ENCODE peak calls at places on chromosomes 7 and 10, in six cellular contexts. Y is cardiac muscle cell, N is A549, X is MM.1S, W is GM23248, K is left ventricle myocardium inferior. I is an unnamed sample.
A peak's percentile ranks its signal among the peaks of the same experiment; 100 is the strongest.

GRCh38 chr7:117084286-117084685 is 131.0 kb downstream of the ST7 start:
- DNase-seq in Y (no peak), N (no peak), X (no peak), W (no peak), K (no peak), I (no peak)

GRCh38 chr7:117682681-117683385 is 190.4 kb downstream of the CTTNBP2 start:
- DNase-seq in Y (peak; percentile 31), N (peak; percentile 86), X (no peak), W (peak; percentile 2), K (no peak), I (no peak)

GRCh38 chr7:3106353-3106752 is 62.7 kb upstream of the CARD11 start:
- DNase-seq in Y (no peak), N (no peak), X (no peak), W (no peak), K (no peak), I (no peak)

GRCh38 chr10:22682237-22683192 is 31.9 kb downstream of the PIP4K2A start:
- DNase-seq in Y (peak; percentile 72), N (peak; percentile 53), X (peak; percentile 83), W (peak; percentile 62), K (no peak), I (no peak)

GRCh38 chr10:88831709-88832108 is 19.9 kb downstream of the ANKRD22 start:
- DNase-seq in Y (no peak), N (no peak), X (no peak), W (no peak), K (no peak), I (no peak)

GRCh38 chr10:48913674-48914073 is 26.0 kb downstream of the LRRC18 start:
- DNase-seq in Y (no peak), N (no peak), X (no peak), W (no peak), K (no peak), I (no peak)

GRCh38 chr10:61942997-61943457 is 41.5 kb downstream of the ARID5B start:
- DNase-seq in Y (peak; percentile 81), N (no peak), X (no peak), W (peak; percentile 62), K (no peak), I (no peak)

GRCh38 chr7:128962837-128963236 is 25.1 kb downstream of the IRF5 start:
- DNase-seq in Y (no peak), N (no peak), X (no peak), W (no peak), K (no peak), I (no peak)

GRCh38 chr10:34075269-34075926 is 739.7 kb downstream of the PARD3 start:
- DNase-seq in Y (no peak), N (no peak), X (no peak), W (no peak), K (peak; percentile 34), I (no peak)

GRCh38 chr7:151566897-151567320 is 47.2 kb upstream of the RHEB start:
- DNase-seq in Y (peak; percentile 78), N (no peak), X (no peak), W (peak; percentile 92), K (no peak), I (no peak)

GRCh38 chr10:113957013-113957412 is 86.7 kb upstream of the ADRB1 start:
- DNase-seq in Y (peak; percentile 84), N (peak; percentile 26), X (no peak), W (peak; percentile 66), K (no peak), I (no peak)

GRCh38 chr10:117130862-117131389 is 7.1 kb downstream of the VAX1 start:
- DNase-seq in Y (no peak), N (no peak), X (no peak), W (no peak), K (no peak), I (no peak)
- H3K4me3 ChIP-seq in Y (no peak overlapping the region), N (no peak overlapping the region), X (no peak overlapping the region), W (no peak overlapping the region), K (peak overlapping the region; percentile 44), I (no peak overlapping the region)

DNA sequence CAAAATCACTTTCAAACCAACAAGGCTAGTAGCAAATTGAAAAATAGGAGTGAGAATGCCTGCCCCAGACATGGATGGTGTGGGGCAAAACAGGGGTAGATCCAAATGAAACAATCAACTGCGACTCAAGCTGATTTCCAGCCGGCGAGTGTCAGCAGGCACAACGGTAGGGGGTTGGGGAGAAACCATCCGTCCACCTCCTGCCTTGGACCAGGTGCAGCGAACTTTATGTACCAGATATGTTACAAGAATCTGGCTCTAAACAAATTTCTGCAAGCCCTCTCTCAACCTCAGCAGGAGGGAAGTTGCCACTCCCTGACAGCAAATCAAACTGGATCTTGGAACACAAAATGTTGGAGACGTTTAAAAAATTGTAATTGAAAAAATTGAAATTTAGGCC is 45.2 kb downstream of the PYROXD2 start:
- DNase-seq in Y (no peak), N (no peak), X (no peak), W (no peak), K (no peak), I (no peak)
- H3K4me1 ChIP-seq in Y (peaks cover 38% of the 10 kb centered on the region), N (peaks cover 6% of the 10 kb centered on the region), X (no peaks in the 10 kb centered on the region), W (peaks cover 11% of the 10 kb centered on the region), K (peaks cover 29% of the 10 kb centered on the region), I (peaks cover 19% of the 10 kb centered on the region)

DNA sequence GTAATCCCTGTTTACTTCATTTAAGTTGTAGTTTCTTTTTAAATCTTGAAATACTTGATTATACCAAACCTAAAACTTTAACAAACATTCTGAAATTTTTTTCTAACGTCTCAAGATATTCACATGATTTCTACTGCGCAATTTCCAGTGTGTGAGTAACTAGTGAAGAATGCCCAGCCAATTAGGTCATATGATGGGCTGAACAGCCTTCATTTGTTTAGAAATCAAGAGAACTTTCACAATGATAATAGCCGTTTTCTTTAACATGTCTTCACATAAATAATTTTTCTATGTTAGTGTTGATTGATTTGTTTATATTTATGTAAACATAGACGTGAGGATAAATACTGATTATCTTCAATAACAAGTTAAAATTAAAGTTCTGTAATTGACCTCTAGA is 21.8 kb downstream of the STAM start:
- DNase-seq in Y (peak; percentile 95), N (peak; percentile 61), X (no peak), W (peak; percentile 94), K (no peak), I (no peak)
- H3K27ac ChIP-seq in Y (no peak overlapping the region), N (peak overlapping the region; percentile 71), X (no peak overlapping the region), W (peak overlapping the region; percentile 94), K (peak overlapping the region; percentile 69), I (peak overlapping the region; percentile 61)

DNA sequence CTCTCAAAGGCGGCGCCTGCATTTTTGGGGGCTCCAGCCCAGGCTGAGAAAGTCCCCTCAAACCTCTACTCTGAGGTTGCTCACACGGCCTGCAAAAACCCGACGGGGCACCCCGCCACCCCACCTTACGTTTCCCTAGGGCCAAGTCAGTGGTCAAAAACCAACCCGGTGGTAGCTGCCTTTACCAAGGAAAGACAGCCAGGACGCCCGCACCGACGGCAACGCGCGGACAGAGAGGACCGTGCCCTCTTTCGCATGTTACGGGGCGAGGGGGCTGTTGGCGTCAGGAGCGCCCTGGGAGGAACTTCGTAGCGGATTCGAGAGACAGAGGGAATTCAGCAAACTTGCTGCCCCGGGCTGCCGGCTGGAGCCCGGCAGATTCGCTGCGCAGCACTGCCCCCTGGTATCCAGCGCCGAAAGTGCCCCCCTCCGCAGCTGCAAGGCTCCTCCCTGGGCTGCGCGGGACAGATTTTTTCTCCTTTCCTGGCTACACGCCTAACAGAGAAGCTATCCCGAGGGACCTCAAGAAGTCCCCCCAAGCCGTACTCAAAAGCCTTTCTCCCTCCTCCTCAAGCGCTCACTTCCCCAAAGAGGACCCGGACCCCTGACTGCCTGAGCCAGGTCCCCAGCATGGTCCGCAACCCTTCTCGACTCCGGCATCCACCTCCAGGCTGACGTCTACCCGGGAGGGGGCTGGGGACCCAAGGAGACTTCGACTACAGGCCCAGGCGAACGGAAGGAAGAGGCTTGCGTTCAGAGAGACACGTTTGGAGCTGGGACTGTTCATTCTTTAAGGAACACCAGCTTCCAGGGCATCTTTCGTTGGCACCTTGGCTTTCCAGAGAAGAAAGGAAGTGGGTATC is 27.7 kb upstream of the VAX1 start:
- DNase-seq in Y (peak; percentile 58), N (peak; percentile 71), X (no peak), W (peak; percentile 77), K (no peak), I (peak; percentile 65)
- H3K4me3 ChIP-seq in Y (no peak overlapping the region), N (peak overlapping the region; percentile 42), X (no peak overlapping the region), W (peak overlapping the region; percentile 48), K (peak overlapping the region; percentile 50), I (peak overlapping the region; percentile 45)

DNA sequence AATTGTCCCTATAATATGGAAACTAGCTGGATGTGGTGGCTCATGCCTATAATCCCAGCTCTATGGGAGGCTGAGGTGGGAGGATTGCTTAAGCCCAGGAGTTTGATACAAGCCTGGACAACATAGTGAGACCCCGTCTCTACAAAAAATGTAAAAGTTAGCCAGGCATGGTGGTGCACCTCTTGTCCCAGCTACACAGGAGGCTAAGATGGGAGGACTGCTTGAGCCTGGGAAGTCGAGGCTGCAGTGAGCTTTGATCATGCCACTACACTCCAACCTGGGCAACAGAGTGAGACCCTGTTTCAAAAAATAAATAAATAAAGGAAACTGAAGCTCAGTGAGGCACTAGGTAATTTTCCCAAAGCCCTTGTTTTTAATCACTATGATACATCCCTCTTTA is 15.7 kb upstream of the ERLIN1 start:
- DNase-seq in Y (no peak), N (no peak), X (no peak), W (no peak), K (no peak), I (no peak)
- H3K4me1 ChIP-seq in Y (no peaks in the 10 kb centered on the region), N (no peaks in the 10 kb centered on the region), X (no peaks in the 10 kb centered on the region), W (no peaks in the 10 kb centered on the region), K (no peaks in the 10 kb centered on the region), I (no peaks in the 10 kb centered on the region)

DNA sequence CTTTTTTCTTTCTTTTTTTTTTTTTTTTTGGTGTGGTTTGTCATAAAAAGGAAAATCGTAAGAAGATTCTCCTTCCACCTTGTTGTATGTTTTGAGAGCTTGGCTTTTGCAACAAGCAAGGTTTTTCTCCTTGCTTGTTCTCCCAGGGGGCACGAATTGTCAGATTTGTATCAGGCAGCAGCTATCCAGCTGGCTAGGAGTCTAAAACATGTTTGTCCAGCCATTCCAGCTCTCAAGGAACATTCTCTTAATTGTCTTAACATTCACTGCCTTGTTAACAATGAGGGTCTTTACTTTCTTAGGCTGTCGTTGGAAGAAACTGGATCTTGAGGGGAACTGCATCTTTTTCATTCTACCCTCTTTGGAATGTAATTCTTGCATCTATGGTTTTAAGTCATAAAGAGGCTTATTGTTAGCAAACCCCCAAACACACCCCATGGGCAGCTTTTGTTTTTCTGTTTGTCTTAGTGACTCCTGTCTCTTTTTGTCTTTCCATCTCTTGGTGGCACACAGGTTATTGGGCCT is 14.6 kb downstream of the SHTN1 start:
- DNase-seq in Y (no peak), N (no peak), X (no peak), W (no peak), K (no peak), I (no peak)
- H3K27ac ChIP-seq in Y (no peak overlapping the region), N (no peak overlapping the region), X (no peak overlapping the region), W (no peak overlapping the region), K (no peak overlapping the region), I (no peak overlapping the region)

GRCh38 chr10:42933454-42934340 is 143.2 kb upstream of the RET start:
- DNase-seq in Y (peak; percentile 55), N (no peak), X (no peak), W (no peak), K (no peak), I (no peak)

GRCh38 chr10:42932116-42932515 is 144.8 kb upstream of the RET start:
- DNase-seq in Y (no peak), N (no peak), X (no peak), W (no peak), K (no peak), I (no peak)

GRCh38 chr10:42934842-42935241 is 142.0 kb upstream of the RET start:
- DNase-seq in Y (no peak), N (no peak), X (no peak), W (no peak), K (no peak), I (no peak)

GRCh38 chr10:42934351-42934811 is 142.5 kb upstream of the RET start:
- DNase-seq in Y (no peak), N (no peak), X (no peak), W (no peak), K (no peak), I (no peak)

GRCh38 chr10:42932735-42933453 is 144.0 kb upstream of the RET start:
- DNase-seq in Y (no peak), N (no peak), X (no peak), W (no peak), K (no peak), I (no peak)
- H3K4me3 ChIP-seq in Y (peak overlapping the region; percentile 14), N (no peak overlapping the region), X (no peak overlapping the region), W (no peak overlapping the region), K (peak overlapping the region; percentile 54), I (peak overlapping the region; percentile 28)